ENCODE peak calls at places on chromosomes 2 and 18, in nine cellular contexts. K, N, W, P, R, H, G, A and U are unnamed samples.

GRCh38 chr2:241820625-241821384 is 11.8 kb downstream of the NEU4 start:
- DNase-seq in K (no peak), N (no peak), W (no peak), P (no peak), R (no peak), H (no peak), G (peak), A (peak), U (peak)

GRCh38 chr18:49185636-49186035 is 234.9 kb upstream of the SMAD7 start:
- DNase-seq in K (no peak), N (no peak), W (no peak), P (no peak), R (no peak), H (no peak), G (no peak), A (no peak), U (no peak)

GRCh38 chr2:151973901-151974199 is 125.0 kb downstream of the CACNB4 start:
- DNase-seq in K (no peak), N (no peak), W (no peak), P (no peak), R (peak), H (no peak), G (peak), A (peak), U (no peak)

GRCh38 chr2:28276076-28276618 is 116.5 kb upstream of the FOSL2 start:
- DNase-seq in K (peak), N (no peak), W (no peak), P (no peak), R (peak), H (no peak), G (no peak), A (no peak), U (peak)

GRCh38 chr2:109275120-109276040 is 146.4 kb downstream of the SH3RF3 start:
- DNase-seq in K (peak), N (no peak), W (no peak), P (no peak), R (no peak), H (no peak), G (no peak), A (no peak), U (no peak)

GRCh38 chr18:24011095-24011917 is 3.2 kb upstream of the TTC39C start:
- DNase-seq in K (peak), N (no peak), W (no peak), P (peak), R (no peak), H (no peak), G (no peak), A (no peak), U (no peak)

GRCh38 chr2:198054299-198054698 is 249.9 kb downstream of the PLCL1 start:
- DNase-seq in K (peak), N (peak), W (peak), P (peak), R (peak), H (no peak), G (peak), A (peak), U (peak)

GRCh38 chr2:50347355-50348044 is 684.4 kb downstream of the NRXN1 start:
- DNase-seq in K (no peak), N (no peak), W (no peak), P (no peak), R (no peak), H (no peak), G (no peak), A (peak), U (no peak)

GRCh38 chr18:61988100-61988499 is 95.3 kb upstream of the RNF152 start:
- DNase-seq in K (no peak), N (no peak), W (no peak), P (no peak), R (no peak), H (no peak), G (no peak), A (no peak), U (no peak)

GRCh38 chr2:44389895-44390294 is 28.1 kb downstream of the CAMKMT start:
- DNase-seq in K (no peak), N (no peak), W (no peak), P (no peak), R (no peak), H (no peak), G (no peak), A (no peak), U (no peak)

GRCh38 chr2:190535586-190535985 is 1.1 kb upstream of the NEMP2 start:
- DNase-seq in K (no peak), N (no peak), W (no peak), P (no peak), R (no peak), H (no peak), G (no peak), A (no peak), U (no peak)

GRCh38 chr2:209534228-209534627 is 110.4 kb downstream of the MAP2 start:
- DNase-seq in K (no peak), N (no peak), W (no peak), P (no peak), R (no peak), H (no peak), G (no peak), A (no peak), U (no peak)

GRCh38 chr2:171893196-171893823 is 734 bp downstream of the SLC25A12 start:
- DNase-seq in K (no peak), N (no peak), W (no peak), P (no peak), R (no peak), H (no peak), G (no peak), A (no peak), U (no peak)

GRCh38 chr2:202373490-202373889 is 2.6 kb upstream of the BMPR2 start:
- DNase-seq in K (no peak), N (no peak), W (no peak), P (no peak), R (peak), H (no peak), G (no peak), A (no peak), U (no peak)

GRCh38 chr2:161956751-161957150 is 117.3 kb downstream of the DPP4 start:
- DNase-seq in K (no peak), N (no peak), W (no peak), P (no peak), R (no peak), H (no peak), G (no peak), A (no peak), U (peak)

GRCh38 chr18:41553716-41554115 is 401.3 kb upstream of the PIK3C3 start:
- DNase-seq in K (no peak), N (no peak), W (no peak), P (no peak), R (no peak), H (peak), G (no peak), A (no peak), U (no peak)

GRCh38 chr18:37207343-37207742 is 358.3 kb downstream of the CELF4 start:
- DNase-seq in K (no peak), N (no peak), W (no peak), P (no peak), R (no peak), H (no peak), G (no peak), A (no peak), U (no peak)